ENCODE peak calls at places on chromosomes 1 and 21, in seven cellular contexts. One of them, this sample, is unnamed.

GRCh38 chr1:31476891-31477846 is 64.2 kb downstream of the SERINC2 start:
- DNase-seq in smooth muscle cell of the brain vasculature: no peak
- DNase-seq in fibroblast of pulmonary artery: no peak
- DNase-seq in fibroblast of the conjunctiva: no peak
- DNase-seq in NCI-H1092: no peak
- DNase-seq in DMS79: peak
- DNase-seq in right cardiac atrium: no peak
- DNase-seq in this sample: no peak

GRCh38 chr1:220813013-220813412 is 26.3 kb downstream of the MTARC1 start:
- DNase-seq in smooth muscle cell of the brain vasculature: no peak
- DNase-seq in fibroblast of pulmonary artery: no peak
- DNase-seq in fibroblast of the conjunctiva: no peak
- DNase-seq in NCI-H1092: no peak
- DNase-seq in DMS79: no peak
- DNase-seq in right cardiac atrium: no peak
- DNase-seq in this sample: no peak

GRCh38 chr1:223338811-223339746 is 24.9 kb downstream of the SUSD4 start:
- DNase-seq in smooth muscle cell of the brain vasculature: no peak
- DNase-seq in fibroblast of pulmonary artery: no peak
- DNase-seq in fibroblast of the conjunctiva: no peak
- DNase-seq in NCI-H1092: no peak
- DNase-seq in DMS79: no peak
- DNase-seq in right cardiac atrium: no peak
- DNase-seq in this sample: no peak

GRCh38 chr1:159941139-159941866 is 4.1 kb downstream of the IGSF9 start:
- DNase-seq in smooth muscle cell of the brain vasculature: no peak
- DNase-seq in fibroblast of pulmonary artery: no peak
- DNase-seq in fibroblast of the conjunctiva: no peak
- DNase-seq in NCI-H1092: no peak
- DNase-seq in DMS79: peak
- DNase-seq in right cardiac atrium: no peak
- DNase-seq in this sample: no peak

GRCh38 chr1:145901312-145902021 is 8.4 kb downstream of the ITGA10 start:
- DNase-seq in smooth muscle cell of the brain vasculature: no peak
- DNase-seq in fibroblast of pulmonary artery: no peak
- DNase-seq in fibroblast of the conjunctiva: no peak
- DNase-seq in NCI-H1092: no peak
- DNase-seq in DMS79: no peak
- DNase-seq in right cardiac atrium: no peak
- DNase-seq in this sample: no peak

GRCh38 chr1:50332941-50333594 is 90.2 kb downstream of the DMRTA2 start:
- DNase-seq in smooth muscle cell of the brain vasculature: no peak
- DNase-seq in fibroblast of pulmonary artery: peak
- DNase-seq in fibroblast of the conjunctiva: no peak
- DNase-seq in NCI-H1092: peak
- DNase-seq in DMS79: no peak
- DNase-seq in right cardiac atrium: peak
- DNase-seq in this sample: no peak

GRCh38 chr1:178060789-178061556 is 32.9 kb upstream of the RASAL2 start:
- DNase-seq in smooth muscle cell of the brain vasculature: peak
- DNase-seq in fibroblast of pulmonary artery: peak
- DNase-seq in fibroblast of the conjunctiva: no peak
- DNase-seq in NCI-H1092: no peak
- DNase-seq in DMS79: no peak
- DNase-seq in right cardiac atrium: no peak
- DNase-seq in this sample: peak

GRCh38 chr1:211938473-211939080 is 96.8 kb downstream of the INTS7 start:
- DNase-seq in smooth muscle cell of the brain vasculature: no peak
- DNase-seq in fibroblast of pulmonary artery: peak
- DNase-seq in fibroblast of the conjunctiva: no peak
- DNase-seq in NCI-H1092: no peak
- DNase-seq in DMS79: no peak
- DNase-seq in right cardiac atrium: no peak
- DNase-seq in this sample: no peak

GRCh38 chr1:33182452-33182851 is 609 bp upstream of the TRIM62 start:
- DNase-seq in smooth muscle cell of the brain vasculature: peak
- DNase-seq in fibroblast of pulmonary artery: peak
- DNase-seq in fibroblast of the conjunctiva: peak
- DNase-seq in NCI-H1092: no peak
- DNase-seq in DMS79: peak
- DNase-seq in right cardiac atrium: peak
- DNase-seq in this sample: no peak

GRCh38 chr21:21632926-21633325 is 634.7 kb downstream of the NCAM2 start:
- DNase-seq in smooth muscle cell of the brain vasculature: no peak
- DNase-seq in fibroblast of pulmonary artery: no peak
- DNase-seq in fibroblast of the conjunctiva: no peak
- DNase-seq in NCI-H1092: no peak
- DNase-seq in DMS79: no peak
- DNase-seq in right cardiac atrium: no peak
- DNase-seq in this sample: no peak

GRCh38 chr1:98813738-98814309 is 152.3 kb downstream of the SNX7 start:
- DNase-seq in smooth muscle cell of the brain vasculature: no peak
- DNase-seq in fibroblast of pulmonary artery: no peak
- DNase-seq in fibroblast of the conjunctiva: no peak
- DNase-seq in NCI-H1092: no peak
- DNase-seq in DMS79: no peak
- DNase-seq in right cardiac atrium: no peak
- DNase-seq in this sample: no peak

GRCh38 chr1:43947061-43947889 is 525 bp downstream of the IPO13 start:
- DNase-seq in smooth muscle cell of the brain vasculature: no peak
- DNase-seq in fibroblast of pulmonary artery: no peak
- DNase-seq in fibroblast of the conjunctiva: no peak
- DNase-seq in NCI-H1092: no peak
- DNase-seq in DMS79: no peak
- DNase-seq in right cardiac atrium: peak
- DNase-seq in this sample: peak

GRCh38 chr1:171566467-171566866 is 55.6 kb upstream of the MYOCOS start:
- DNase-seq in smooth muscle cell of the brain vasculature: no peak
- DNase-seq in fibroblast of pulmonary artery: peak
- DNase-seq in fibroblast of the conjunctiva: no peak
- DNase-seq in NCI-H1092: no peak
- DNase-seq in DMS79: no peak
- DNase-seq in right cardiac atrium: no peak
- DNase-seq in this sample: no peak

GRCh38 chr1:209805875-209806760 is at the start of gene IRF6:
- DNase-seq in smooth muscle cell of the brain vasculature: peak
- DNase-seq in fibroblast of pulmonary artery: peak
- DNase-seq in fibroblast of the conjunctiva: peak
- DNase-seq in NCI-H1092: no peak
- DNase-seq in DMS79: peak
- DNase-seq in right cardiac atrium: peak
- DNase-seq in this sample: peak

GRCh38 chr1:24555591-24556413 is at the start of gene NCMAP:
- DNase-seq in smooth muscle cell of the brain vasculature: no peak
- DNase-seq in fibroblast of pulmonary artery: no peak
- DNase-seq in fibroblast of the conjunctiva: no peak
- DNase-seq in NCI-H1092: no peak
- DNase-seq in DMS79: no peak
- DNase-seq in right cardiac atrium: peak
- DNase-seq in this sample: no peak

GRCh38 chr1:183673605-183674150 is 20.6 kb upstream of the APOBEC4 start:
- DNase-seq in smooth muscle cell of the brain vasculature: no peak
- DNase-seq in fibroblast of pulmonary artery: no peak
- DNase-seq in fibroblast of the conjunctiva: no peak
- DNase-seq in NCI-H1092: no peak
- DNase-seq in DMS79: no peak
- DNase-seq in right cardiac atrium: no peak
- DNase-seq in this sample: no peak

GRCh38 chr1:236516929-236517704 is 6.7 kb upstream of the LGALS8 start:
- DNase-seq in smooth muscle cell of the brain vasculature: no peak
- DNase-seq in fibroblast of pulmonary artery: peak
- DNase-seq in fibroblast of the conjunctiva: no peak
- DNase-seq in NCI-H1092: no peak
- DNase-seq in DMS79: peak
- DNase-seq in right cardiac atrium: no peak
- DNase-seq in this sample: peak

GRCh38 chr1:56758135-56758534 is 61.1 kb downstream of the FYB2 start:
- DNase-seq in smooth muscle cell of the brain vasculature: no peak
- DNase-seq in fibroblast of pulmonary artery: no peak
- DNase-seq in fibroblast of the conjunctiva: no peak
- DNase-seq in NCI-H1092: peak
- DNase-seq in DMS79: peak
- DNase-seq in right cardiac atrium: peak
- DNase-seq in this sample: peak

GRCh38 chr21:44255519-44255981 is 6.1 kb downstream of the DNMT3L start:
- DNase-seq in smooth muscle cell of the brain vasculature: no peak
- DNase-seq in fibroblast of pulmonary artery: peak
- DNase-seq in fibroblast of the conjunctiva: no peak
- DNase-seq in NCI-H1092: no peak
- DNase-seq in DMS79: no peak
- DNase-seq in right cardiac atrium: peak
- DNase-seq in this sample: peak

GRCh38 chr1:145892486-145893087 is 6.9 kb upstream of the ANKRD35 start:
- DNase-seq in smooth muscle cell of the brain vasculature: no peak
- DNase-seq in fibroblast of pulmonary artery: peak
- DNase-seq in fibroblast of the conjunctiva: no peak
- DNase-seq in NCI-H1092: peak
- DNase-seq in DMS79: peak
- DNase-seq in right cardiac atrium: no peak
- DNase-seq in this sample: peak

GRCh38 chr1:24970399-24970753 is 40.3 kb upstream of the RUNX3 start:
- DNase-seq in smooth muscle cell of the brain vasculature: no peak
- DNase-seq in fibroblast of pulmonary artery: peak
- DNase-seq in fibroblast of the conjunctiva: no peak
- DNase-seq in NCI-H1092: no peak
- DNase-seq in DMS79: no peak
- DNase-seq in right cardiac atrium: no peak
- DNase-seq in this sample: peak

GRCh38 chr21:41720250-41720649 is 46.6 kb downstream of the RIPK4 start:
- DNase-seq in smooth muscle cell of the brain vasculature: no peak
- DNase-seq in fibroblast of pulmonary artery: no peak
- DNase-seq in fibroblast of the conjunctiva: no peak
- DNase-seq in NCI-H1092: no peak
- DNase-seq in DMS79: no peak
- DNase-seq in right cardiac atrium: no peak
- DNase-seq in this sample: no peak

GRCh38 chr1:231159963-231160761 is 1.7 kb upstream of the TRIM67 start:
- DNase-seq in smooth muscle cell of the brain vasculature: no peak
- DNase-seq in fibroblast of pulmonary artery: no peak
- DNase-seq in fibroblast of the conjunctiva: no peak
- DNase-seq in NCI-H1092: no peak
- DNase-seq in DMS79: no peak
- DNase-seq in right cardiac atrium: no peak
- DNase-seq in this sample: no peak

GRCh38 chr21:28605138-28605537 is 387.5 kb downstream of the LTN1 start:
- DNase-seq in smooth muscle cell of the brain vasculature: no peak
- DNase-seq in fibroblast of pulmonary artery: no peak
- DNase-seq in fibroblast of the conjunctiva: no peak
- DNase-seq in NCI-H1092: no peak
- DNase-seq in DMS79: no peak
- DNase-seq in right cardiac atrium: no peak
- DNase-seq in this sample: no peak

GRCh38 chr1:204271970-204272369 is 58.2 kb upstream of the GOLT1A start:
- DNase-seq in smooth muscle cell of the brain vasculature: no peak
- DNase-seq in fibroblast of pulmonary artery: no peak
- DNase-seq in fibroblast of the conjunctiva: no peak
- DNase-seq in NCI-H1092: no peak
- DNase-seq in DMS79: no peak
- DNase-seq in right cardiac atrium: no peak
- DNase-seq in this sample: no peak

GRCh38 chr1:169392406-169392805 is 24.4 kb downstream of the BLZF1 start:
- DNase-seq in smooth muscle cell of the brain vasculature: no peak
- DNase-seq in fibroblast of pulmonary artery: peak
- DNase-seq in fibroblast of the conjunctiva: no peak
- DNase-seq in NCI-H1092: no peak
- DNase-seq in DMS79: no peak
- DNase-seq in right cardiac atrium: no peak
- DNase-seq in this sample: no peak

GRCh38 chr1:111593403-111594127 is 26.0 kb upstream of the RAP1A start:
- DNase-seq in smooth muscle cell of the brain vasculature: no peak
- DNase-seq in fibroblast of pulmonary artery: no peak
- DNase-seq in fibroblast of the conjunctiva: no peak
- DNase-seq in NCI-H1092: no peak
- DNase-seq in DMS79: no peak
- DNase-seq in right cardiac atrium: no peak
- DNase-seq in this sample: no peak

GRCh38 chr1:101139130-101139529 is 97.7 kb upstream of the S1PR1 start:
- DNase-seq in smooth muscle cell of the brain vasculature: no peak
- DNase-seq in fibroblast of pulmonary artery: no peak
- DNase-seq in fibroblast of the conjunctiva: no peak
- DNase-seq in NCI-H1092: no peak
- DNase-seq in DMS79: no peak
- DNase-seq in right cardiac atrium: no peak
- DNase-seq in this sample: peak

GRCh38 chr1:47898156-47898825 is 98.9 kb downstream of the TRABD2B start:
- DNase-seq in smooth muscle cell of the brain vasculature: no peak
- DNase-seq in fibroblast of pulmonary artery: no peak
- DNase-seq in fibroblast of the conjunctiva: no peak
- DNase-seq in NCI-H1092: no peak
- DNase-seq in DMS79: peak
- DNase-seq in right cardiac atrium: no peak
- DNase-seq in this sample: peak

GRCh38 chr1:44822981-44823451 is 14.7 kb downstream of the BTBD19 start:
- DNase-seq in smooth muscle cell of the brain vasculature: no peak
- DNase-seq in fibroblast of pulmonary artery: no peak
- DNase-seq in fibroblast of the conjunctiva: no peak
- DNase-seq in NCI-H1092: no peak
- DNase-seq in DMS79: no peak
- DNase-seq in right cardiac atrium: peak
- DNase-seq in this sample: no peak

GRCh38 chr21:16870116-16870515 is 642.7 kb upstream of the CXADR start:
- DNase-seq in smooth muscle cell of the brain vasculature: no peak
- DNase-seq in fibroblast of pulmonary artery: peak
- DNase-seq in fibroblast of the conjunctiva: no peak
- DNase-seq in NCI-H1092: no peak
- DNase-seq in DMS79: no peak
- DNase-seq in right cardiac atrium: no peak
- DNase-seq in this sample: peak

GRCh38 chr1:51843948-51844347 is 34.6 kb downstream of the NRDC start:
- DNase-seq in smooth muscle cell of the brain vasculature: no peak
- DNase-seq in fibroblast of pulmonary artery: no peak
- DNase-seq in fibroblast of the conjunctiva: no peak
- DNase-seq in NCI-H1092: no peak
- DNase-seq in DMS79: no peak
- DNase-seq in right cardiac atrium: no peak
- DNase-seq in this sample: no peak

This sample was measured in NCI-H226.